ENCODE peak calls at places on chromosomes 13 and 19, in ten cellular contexts. A, F, Y, M, R, T, U, C, V and L are unnamed samples.

GRCh38 chr13:25114220-25114619 is 18.3 kb downstream of the PABPC3 start:
- DNase-seq in Y (peak), R (peak), U (no peak), T (peak), V (peak), M (peak), A (peak), F (peak), C (peak), L (peak)

GRCh38 chr13:41546372-41547252 is 89.3 kb downstream of the RGCC start:
- DNase-seq in R (peak), T (peak), M (no peak), V (peak), A (peak), Y (no peak), C (peak), F (peak), U (no peak), L (no peak)

GRCh38 chr19:15197275-15198005 is 3.4 kb downstream of the NOTCH3 start:
- DNase-seq in C (no peak), F (peak), V (peak), U (no peak), T (peak), Y (no peak), M (peak), R (no peak), A (no peak), L (no peak)

GRCh38 chr13:22121340-22121739 is 450.5 kb downstream of the FGF9 start:
- DNase-seq in R (no peak), A (no peak), U (no peak), C (no peak), T (peak), V (no peak), M (no peak), F (no peak), Y (no peak), L (no peak)

GRCh38 chr19:12793290-12794195 is 2.3 kb downstream of the JUNB start:
- DNase-seq in V (peak), T (peak), Y (peak), F (peak), M (no peak), C (peak), U (no peak), A (peak), R (peak), L (peak)

GRCh38 chr13:48436661-48437242 is 23.8 kb upstream of the LPAR6 start:
- DNase-seq in V (no peak), U (no peak), T (no peak), C (no peak), M (no peak), Y (no peak), A (no peak), R (no peak), F (no peak), L (no peak)

GRCh38 chr13:71977028-71977427 is 110.0 kb upstream of the DACH1 start:
- DNase-seq in T (no peak), F (no peak), A (no peak), M (no peak), C (no peak), R (no peak), Y (no peak), V (no peak), U (no peak), L (no peak)

GRCh38 chr19:53102186-53102585 is 1.0 kb downstream of the ZNF160 start:
- DNase-seq in Y (no peak), U (no peak), T (no peak), V (no peak), R (no peak), M (no peak), F (no peak), A (no peak), C (no peak), L (peak)

GRCh38 chr13:23427342-23428182 is 5.9 kb downstream of the SACS start:
- DNase-seq in F (peak), U (peak), T (no peak), M (no peak), Y (no peak), A (peak), C (no peak), R (peak), V (peak), L (no peak)

GRCh38 chr13:100899720-100900316 is 225.2 kb upstream of the TMTC4 start:
- DNase-seq in M (no peak), U (no peak), A (no peak), T (no peak), F (no peak), R (no peak), V (no peak), Y (no peak), C (no peak), L (no peak)

GRCh38 chr19:9995999-9996398 is 14.3 kb downstream of the COL5A3 start:
- DNase-seq in R (no peak), Y (no peak), M (no peak), A (no peak), V (no peak), T (no peak), F (peak), U (no peak), C (no peak), L (no peak)

GRCh38 chr19:16867211-16867610 is 21.6 kb upstream of the F2RL3 start:
- DNase-seq in Y (no peak), C (no peak), A (no peak), R (peak), M (no peak), T (no peak), V (no peak), F (no peak), U (no peak), L (no peak)

GRCh38 chr19:31312004-31312403 is 37.2 kb downstream of the TSHZ3 start:
- DNase-seq in T (peak), U (no peak), R (peak), C (no peak), V (peak), M (peak), A (peak), F (peak), Y (no peak), L (no peak)

GRCh38 chr19:50492303-50493052 is 15.8 kb upstream of the GARIN5A start:
- DNase-seq in R (no peak), T (peak), F (no peak), V (no peak), U (no peak), C (no peak), M (peak), Y (no peak), A (no peak), L (no peak)

GRCh38 chr13:66805657-66806056 is 424.5 kb downstream of the PCDH9 start:
- DNase-seq in Y (no peak), V (no peak), U (no peak), M (no peak), F (peak), T (no peak), C (no peak), R (no peak), A (no peak), L (no peak)

GRCh38 chr19:3073159-3073563 is 10.9 kb upstream of the TLE5 start:
- DNase-seq in F (peak), M (no peak), T (peak), Y (no peak), A (peak), R (no peak), C (peak), V (peak), U (no peak), L (no peak)